ENCODE peak calls at places on chromosome 4, in five cellular contexts. One of them, this sample, is unnamed.

GRCh38 chr4:7890635-7891393 is 48.8 kb downstream of the AFAP1 start:
- DNase-seq in GM03348: peak
- DNase-seq in esophagus squamous epithelium: no peak
- DNase-seq in ELR: peak
- DNase-seq in left colon: no peak
- DNase-seq in this sample: no peak

GRCh38 chr4:126264839-126265238 is 950.1 kb downstream of the FAT4 start:
- DNase-seq in GM03348: peak
- DNase-seq in esophagus squamous epithelium: no peak
- DNase-seq in ELR: peak
- DNase-seq in left colon: no peak
- DNase-seq in this sample: no peak

GRCh38 chr4:108350332-108350731 is 181.6 kb upstream of the LEF1 start:
- DNase-seq in GM03348: no peak
- DNase-seq in esophagus squamous epithelium: no peak
- DNase-seq in ELR: no peak
- DNase-seq in left colon: no peak
- DNase-seq in this sample: no peak

GRCh38 chr4:139014391-139015268 is 951 bp upstream of the NOCT start:
- DNase-seq in GM03348: peak
- DNase-seq in esophagus squamous epithelium: no peak
- DNase-seq in ELR: peak
- DNase-seq in left colon: no peak
- DNase-seq in this sample: no peak

GRCh38 chr4:186723207-186724047 is at the start of gene FAT1:
- DNase-seq in GM03348: peak
- DNase-seq in esophagus squamous epithelium: no peak
- DNase-seq in ELR: peak
- DNase-seq in left colon: peak
- DNase-seq in this sample: no peak

GRCh38 chr4:26081795-26082498 is 167.9 kb downstream of the SMIM20 start:
- DNase-seq in GM03348: peak
- DNase-seq in esophagus squamous epithelium: no peak
- DNase-seq in ELR: peak
- DNase-seq in left colon: no peak
- DNase-seq in this sample: peak

GRCh38 chr4:1574601-1575417 is 109.3 kb downstream of the FAM53A start:
- DNase-seq in GM03348: no peak
- DNase-seq in esophagus squamous epithelium: no peak
- DNase-seq in ELR: no peak
- DNase-seq in left colon: peak
- DNase-seq in this sample: no peak

GRCh38 chr4:164481306-164482091 is 272.4 kb upstream of the SMIM31 start:
- DNase-seq in GM03348: no peak
- DNase-seq in esophagus squamous epithelium: no peak
- DNase-seq in ELR: no peak
- DNase-seq in left colon: no peak
- DNase-seq in this sample: no peak

GRCh38 chr4:72286185-72286584 is 254.4 kb downstream of the NPFFR2 start:
- DNase-seq in GM03348: peak
- DNase-seq in esophagus squamous epithelium: no peak
- DNase-seq in ELR: peak
- DNase-seq in left colon: no peak
- DNase-seq in this sample: no peak

GRCh38 chr4:4666693-4667642 is 125.1 kb upstream of the STX18 start:
- DNase-seq in GM03348: peak
- DNase-seq in esophagus squamous epithelium: no peak
- DNase-seq in ELR: no peak
- DNase-seq in left colon: no peak
- DNase-seq in this sample: no peak

GRCh38 chr4:72375050-72375736 is 193.8 kb downstream of the ADAMTS3 start:
- DNase-seq in GM03348: peak
- DNase-seq in esophagus squamous epithelium: no peak
- DNase-seq in ELR: peak
- DNase-seq in left colon: no peak
- DNase-seq in this sample: no peak

GRCh38 chr4:82756061-82756460 is 42.5 kb downstream of the SCD5 start:
- DNase-seq in GM03348: no peak
- DNase-seq in esophagus squamous epithelium: no peak
- DNase-seq in ELR: no peak
- DNase-seq in left colon: no peak
- DNase-seq in this sample: no peak

GRCh38 chr4:100240008-100240407 is 49.7 kb upstream of the DDIT4L start:
- DNase-seq in GM03348: no peak
- DNase-seq in esophagus squamous epithelium: no peak
- DNase-seq in ELR: no peak
- DNase-seq in left colon: no peak
- DNase-seq in this sample: no peak

GRCh38 chr4:16194199-16194598 is 32.1 kb downstream of the TAPT1 start:
- DNase-seq in GM03348: peak
- DNase-seq in esophagus squamous epithelium: no peak
- DNase-seq in ELR: no peak
- DNase-seq in left colon: no peak
- DNase-seq in this sample: no peak

GRCh38 chr4:76377922-76378321 is 43.0 kb downstream of the CCDC158 start:
- DNase-seq in GM03348: peak
- DNase-seq in esophagus squamous epithelium: no peak
- DNase-seq in ELR: peak
- DNase-seq in left colon: peak
- DNase-seq in this sample: peak

GRCh38 chr4:39571504-39571903 is 44.3 kb upstream of the UGDH start:
- DNase-seq in GM03348: no peak
- DNase-seq in esophagus squamous epithelium: no peak
- DNase-seq in ELR: no peak
- DNase-seq in left colon: no peak
- DNase-seq in this sample: no peak

GRCh38 chr4:186643501-186644315 is 79.9 kb downstream of the FAT1 start:
- DNase-seq in GM03348: peak
- DNase-seq in esophagus squamous epithelium: no peak
- DNase-seq in ELR: peak
- DNase-seq in left colon: no peak
- DNase-seq in this sample: no peak

GRCh38 chr4:63528592-63528991 is 880.7 kb downstream of the TECRL start:
- DNase-seq in GM03348: no peak
- DNase-seq in esophagus squamous epithelium: no peak
- DNase-seq in ELR: peak
- DNase-seq in left colon: no peak
- DNase-seq in this sample: no peak